ENCODE peak calls at places on chromosomes 6 and 20, in six cellular contexts. One of them, this sample, is unnamed.

GRCh38 chr20:18421608-18422007 is 45.2 kb downstream of the DZANK1 start:
- DNase-seq in Panc1: no peak
- DNase-seq in AG08396: no peak
- DNase-seq in T-helper 1 cell: no peak
- DNase-seq in T-helper 9 cell: no peak
- DNase-seq in body of pancreas: no peak
- DNase-seq in this sample: no peak

GRCh38 chr6:97850458-97851218 is 567.6 kb upstream of the MMS22L start:
- DNase-seq in T-helper 9 cell: no peak
- DNase-seq in Panc1: no peak
- DNase-seq in T-helper 1 cell: no peak
- DNase-seq in AG08396: no peak
- DNase-seq in body of pancreas: no peak
- DNase-seq in this sample: peak

GRCh38 chr20:58310291-58310782 is 822 bp downstream of the RAB22A start:
- DNase-seq in T-helper 1 cell: peak
- DNase-seq in Panc1: peak
- DNase-seq in T-helper 9 cell: no peak
- DNase-seq in AG08396: no peak
- DNase-seq in body of pancreas: no peak
- DNase-seq in this sample: peak

GRCh38 chr20:50431066-50431450 is 79.1 kb upstream of the PTPN1 start:
- DNase-seq in Panc1: no peak
- DNase-seq in T-helper 1 cell: no peak
- DNase-seq in T-helper 9 cell: no peak
- DNase-seq in AG08396: no peak
- DNase-seq in body of pancreas: no peak
- DNase-seq in this sample: peak

GRCh38 chr6:71289039-71289801 is 609 bp downstream of the OGFRL1 start:
- DNase-seq in T-helper 9 cell: no peak
- DNase-seq in Panc1: no peak
- DNase-seq in body of pancreas: peak
- DNase-seq in T-helper 1 cell: no peak
- DNase-seq in AG08396: peak
- DNase-seq in this sample: peak

GRCh38 chr6:127111526-127111925 is 6.9 kb upstream of the RSPO3 start:
- DNase-seq in T-helper 1 cell: no peak
- DNase-seq in Panc1: no peak
- DNase-seq in AG08396: no peak
- DNase-seq in body of pancreas: no peak
- DNase-seq in T-helper 9 cell: no peak
- DNase-seq in this sample: no peak

GRCh38 chr20:55211481-55211880 is 736.1 kb downstream of the DOK5 start:
- DNase-seq in Panc1: no peak
- DNase-seq in T-helper 1 cell: no peak
- DNase-seq in AG08396: no peak
- DNase-seq in T-helper 9 cell: no peak
- DNase-seq in body of pancreas: no peak
- DNase-seq in this sample: peak

GRCh38 chr20:48096212-48096875 is 311.1 kb upstream of the SULF2 start:
- DNase-seq in Panc1: no peak
- DNase-seq in body of pancreas: no peak
- DNase-seq in T-helper 1 cell: no peak
- DNase-seq in T-helper 9 cell: no peak
- DNase-seq in AG08396: no peak
- DNase-seq in this sample: no peak

GRCh38 chr6:38404355-38404754 is 235.4 kb downstream of the BTBD9 start:
- DNase-seq in Panc1: no peak
- DNase-seq in AG08396: no peak
- DNase-seq in body of pancreas: no peak
- DNase-seq in T-helper 1 cell: no peak
- DNase-seq in T-helper 9 cell: no peak
- DNase-seq in this sample: peak

GRCh38 chr6:119313937-119314893 is 35.3 kb downstream of the MAN1A1 start:
- DNase-seq in Panc1: no peak
- DNase-seq in T-helper 1 cell: peak
- DNase-seq in body of pancreas: no peak
- DNase-seq in AG08396: no peak
- DNase-seq in T-helper 9 cell: peak
- DNase-seq in this sample: no peak

GRCh38 chr20:18223399-18223798 is 64.9 kb upstream of the ZNF133 start:
- DNase-seq in T-helper 1 cell: no peak
- DNase-seq in Panc1: no peak
- DNase-seq in AG08396: no peak
- DNase-seq in T-helper 9 cell: no peak
- DNase-seq in body of pancreas: no peak
- DNase-seq in this sample: peak

GRCh38 chr6:84764332-84765049 is at the start of gene TBX18:
- DNase-seq in Panc1: peak
- DNase-seq in T-helper 9 cell: no peak
- DNase-seq in body of pancreas: peak
- DNase-seq in T-helper 1 cell: peak
- DNase-seq in AG08396: peak
- DNase-seq in this sample: peak

GRCh38 chr20:1734269-1734858 is 76.8 kb upstream of the SIRPG start:
- DNase-seq in Panc1: no peak
- DNase-seq in AG08396: no peak
- DNase-seq in T-helper 1 cell: peak
- DNase-seq in body of pancreas: no peak
- DNase-seq in T-helper 9 cell: no peak
- DNase-seq in this sample: peak

GRCh38 chr6:31094389-31094881 is 17.9 kb downstream of the C6orf15 start:
- DNase-seq in AG08396: no peak
- DNase-seq in Panc1: no peak
- DNase-seq in body of pancreas: peak
- DNase-seq in T-helper 9 cell: peak
- DNase-seq in T-helper 1 cell: peak
- DNase-seq in this sample: peak

GRCh38 chr20:8385247-8385646 is 253.2 kb downstream of the PLCB1 start:
- DNase-seq in Panc1: no peak
- DNase-seq in AG08396: no peak
- DNase-seq in T-helper 9 cell: no peak
- DNase-seq in T-helper 1 cell: no peak
- DNase-seq in body of pancreas: peak
- DNase-seq in this sample: no peak

GRCh38 chr6:108651781-108652227 is 91.1 kb downstream of the FOXO3 start:
- DNase-seq in T-helper 1 cell: no peak
- DNase-seq in T-helper 9 cell: no peak
- DNase-seq in Panc1: no peak
- DNase-seq in body of pancreas: peak
- DNase-seq in AG08396: peak
- DNase-seq in this sample: peak

GRCh38 chr20:2706688-2707352 is 14.2 kb downstream of the EBF4 start:
- DNase-seq in T-helper 1 cell: peak
- DNase-seq in T-helper 9 cell: no peak
- DNase-seq in Panc1: no peak
- DNase-seq in AG08396: no peak
- DNase-seq in body of pancreas: no peak
- DNase-seq in this sample: no peak

GRCh38 chr6:159677226-159677901 is 15.7 kb downstream of the SOD2 start:
- DNase-seq in T-helper 1 cell: no peak
- DNase-seq in AG08396: no peak
- DNase-seq in T-helper 9 cell: no peak
- DNase-seq in body of pancreas: no peak
- DNase-seq in Panc1: no peak
- DNase-seq in this sample: no peak

GRCh38 chr6:149264629-149265028 is 52.9 kb upstream of the TAB2 start:
- DNase-seq in AG08396: no peak
- DNase-seq in T-helper 9 cell: peak
- DNase-seq in T-helper 1 cell: peak
- DNase-seq in Panc1: no peak
- DNase-seq in body of pancreas: no peak
- DNase-seq in this sample: no peak

GRCh38 chr20:51178153-51178552 is 155.2 kb upstream of the KCNG1 start:
- DNase-seq in body of pancreas: peak
- DNase-seq in T-helper 1 cell: no peak
- DNase-seq in AG08396: no peak
- DNase-seq in Panc1: no peak
- DNase-seq in T-helper 9 cell: no peak
- DNase-seq in this sample: no peak

GRCh38 chr6:106339334-106340029 is 13.9 kb upstream of the ATG5 start:
- DNase-seq in Panc1: peak
- DNase-seq in T-helper 1 cell: peak
- DNase-seq in body of pancreas: peak
- DNase-seq in T-helper 9 cell: peak
- DNase-seq in AG08396: peak
- DNase-seq in this sample: peak

GRCh38 chr20:14259691-14260090 is 77.7 kb downstream of the FLRT3 start:
- DNase-seq in Panc1: no peak
- DNase-seq in body of pancreas: no peak
- DNase-seq in T-helper 9 cell: no peak
- DNase-seq in T-helper 1 cell: no peak
- DNase-seq in AG08396: no peak
- DNase-seq in this sample: peak

GRCh38 chr6:90739339-90739738 is 152.5 kb upstream of the MAP3K7 start:
- DNase-seq in T-helper 9 cell: no peak
- DNase-seq in AG08396: no peak
- DNase-seq in T-helper 1 cell: no peak
- DNase-seq in body of pancreas: no peak
- DNase-seq in Panc1: no peak
- DNase-seq in this sample: peak

GRCh38 chr6:650098-650497 is 6.8 kb downstream of the HUS1B start:
- DNase-seq in Panc1: no peak
- DNase-seq in T-helper 1 cell: no peak
- DNase-seq in body of pancreas: no peak
- DNase-seq in AG08396: peak
- DNase-seq in T-helper 9 cell: no peak
- DNase-seq in this sample: no peak

GRCh38 chr6:89951574-89952360 is 57.5 kb downstream of the GJA10 start:
- DNase-seq in AG08396: no peak
- DNase-seq in T-helper 9 cell: no peak
- DNase-seq in T-helper 1 cell: no peak
- DNase-seq in Panc1: no peak
- DNase-seq in body of pancreas: no peak
- DNase-seq in this sample: peak

GRCh38 chr20:50233325-50234212 is 42.9 kb downstream of the CEBPB start:
- DNase-seq in Panc1: no peak
- DNase-seq in AG08396: no peak
- DNase-seq in T-helper 9 cell: no peak
- DNase-seq in body of pancreas: no peak
- DNase-seq in T-helper 1 cell: no peak
- DNase-seq in this sample: no peak

GRCh38 chr6:169490409-169490708 is 211.5 kb downstream of the WDR27 start:
- DNase-seq in T-helper 1 cell: no peak
- DNase-seq in AG08396: no peak
- DNase-seq in Panc1: no peak
- DNase-seq in T-helper 9 cell: no peak
- DNase-seq in body of pancreas: no peak
- DNase-seq in this sample: no peak

GRCh38 chr20:4633780-4634179 is 87.9 kb upstream of the PRND start:
- DNase-seq in Panc1: no peak
- DNase-seq in T-helper 9 cell: no peak
- DNase-seq in AG08396: peak
- DNase-seq in body of pancreas: no peak
- DNase-seq in T-helper 1 cell: no peak
- DNase-seq in this sample: peak

GRCh38 chr6:126312013-126312665 is 27.8 kb upstream of the CENPW start:
- DNase-seq in Panc1: no peak
- DNase-seq in body of pancreas: no peak
- DNase-seq in AG08396: peak
- DNase-seq in T-helper 9 cell: no peak
- DNase-seq in T-helper 1 cell: no peak
- DNase-seq in this sample: peak

GRCh38 chr6:1372690-1373089 is 16.7 kb upstream of the FOXF2 start:
- DNase-seq in Panc1: no peak
- DNase-seq in T-helper 1 cell: no peak
- DNase-seq in AG08396: peak
- DNase-seq in T-helper 9 cell: no peak
- DNase-seq in body of pancreas: no peak
- DNase-seq in this sample: no peak

GRCh38 chr6:51893356-51893755 is 194.1 kb downstream of the PKHD1 start:
- DNase-seq in AG08396: no peak
- DNase-seq in T-helper 9 cell: no peak
- DNase-seq in T-helper 1 cell: no peak
- DNase-seq in Panc1: no peak
- DNase-seq in body of pancreas: no peak
- DNase-seq in this sample: peak

GRCh38 chr6:143490244-143490643 is 21.3 kb downstream of the FUCA2 start:
- DNase-seq in body of pancreas: no peak
- DNase-seq in AG08396: no peak
- DNase-seq in T-helper 1 cell: no peak
- DNase-seq in T-helper 9 cell: no peak
- DNase-seq in Panc1: no peak
- DNase-seq in this sample: no peak

GRCh38 chr20:8127553-8128255 is 4.4 kb upstream of the PLCB1 start:
- DNase-seq in T-helper 1 cell: peak
- DNase-seq in AG08396: no peak
- DNase-seq in Panc1: no peak
- DNase-seq in T-helper 9 cell: no peak
- DNase-seq in body of pancreas: no peak
- DNase-seq in this sample: no peak

GRCh38 chr6:43966374-43966658 is 160.9 kb downstream of the MRPL14 start:
- DNase-seq in Panc1: no peak
- DNase-seq in body of pancreas: no peak
- DNase-seq in AG08396: no peak
- DNase-seq in T-helper 9 cell: no peak
- DNase-seq in T-helper 1 cell: no peak
- DNase-seq in this sample: peak

GRCh38 chr6:76264466-76264865 is 192.0 kb upstream of the IMPG1 start:
- DNase-seq in Panc1: no peak
- DNase-seq in T-helper 1 cell: no peak
- DNase-seq in T-helper 9 cell: no peak
- DNase-seq in body of pancreas: no peak
- DNase-seq in AG08396: no peak
- DNase-seq in this sample: peak

GRCh38 chr20:9617940-9618339 is 103.5 kb downstream of the LAMP5 start:
- DNase-seq in AG08396: peak
- DNase-seq in T-helper 1 cell: no peak
- DNase-seq in T-helper 9 cell: no peak
- DNase-seq in body of pancreas: peak
- DNase-seq in Panc1: peak
- DNase-seq in this sample: peak

GRCh38 chr6:75246386-75246785 is 2.8 kb upstream of the COX7A2 start:
- DNase-seq in Panc1: no peak
- DNase-seq in body of pancreas: no peak
- DNase-seq in T-helper 1 cell: no peak
- DNase-seq in AG08396: no peak
- DNase-seq in T-helper 9 cell: no peak
- DNase-seq in this sample: no peak

GRCh38 chr6:26599134-26599533 is 2.4 kb downstream of the ABT1 start:
- DNase-seq in T-helper 9 cell: no peak
- DNase-seq in AG08396: no peak
- DNase-seq in Panc1: no peak
- DNase-seq in body of pancreas: no peak
- DNase-seq in T-helper 1 cell: no peak
- DNase-seq in this sample: no peak

GRCh38 chr6:90319044-90319443 is 22.4 kb upstream of the BACH2 start:
- DNase-seq in T-helper 9 cell: no peak
- DNase-seq in Panc1: no peak
- DNase-seq in T-helper 1 cell: peak
- DNase-seq in AG08396: no peak
- DNase-seq in body of pancreas: no peak
- DNase-seq in this sample: peak

GRCh38 chr6:129923520-129923919 is 62.4 kb upstream of the TMEM244 start:
- DNase-seq in AG08396: no peak
- DNase-seq in T-helper 9 cell: no peak
- DNase-seq in body of pancreas: no peak
- DNase-seq in T-helper 1 cell: no peak
- DNase-seq in Panc1: no peak
- DNase-seq in this sample: peak